ENCODE peak calls at places on chromosomes 13 and 19, in ten cellular contexts. O is AG09309, S is lower leg skin, V is HFF-Myc, L is SK-N-MC, N is AG10803, D is OCI-LY7, Y is left lung, X is A549, A is astrocyte of the spinal cord. W is an unnamed sample.
A peak's percentile ranks its signal among the peaks of the same experiment; 100 is the strongest.

GRCh38 chr13:72726721-72727416 is 560 bp downstream of the MZT1 start:
- DNase-seq in O (no peak), S (peak; percentile 31), V (no peak), L (no peak), N (peak; percentile 12), D (peak; percentile 70), Y (peak; percentile 89), X (peak; percentile 7), A (peak; percentile 6), W (no peak)

GRCh38 chr13:113013303-113013702 is 44.3 kb downstream of the MCF2L start:
- DNase-seq in O (no peak), S (peak; percentile 45), V (no peak), L (no peak), N (no peak), D (no peak), Y (no peak), X (no peak), A (no peak), W (no peak)

GRCh38 chr13:30787747-30788535 is 52.6 kb downstream of the ALOX5AP start:
- DNase-seq in O (no peak), S (no peak), V (no peak), L (no peak), N (no peak), D (no peak), Y (no peak), X (no peak), A (no peak), W (no peak)

GRCh38 chr13:38981096-38981495 is 9.5 kb downstream of the STOML3 start:
- DNase-seq in O (no peak), S (no peak), V (no peak), L (no peak), N (no peak), D (no peak), Y (no peak), X (no peak), A (no peak), W (no peak)

GRCh38 chr19:7979559-7979958 is 25.9 kb downstream of the ELAVL1 start:
- DNase-seq in O (no peak), S (no peak), V (no peak), L (no peak), N (no peak), D (no peak), Y (peak; percentile 48), X (no peak), A (no peak), W (no peak)

GRCh38 chr13:40922437-40923040 is 96.6 kb downstream of the ELF1 start:
- DNase-seq in O (no peak), S (no peak), V (no peak), L (no peak), N (no peak), D (no peak), Y (no peak), X (no peak), A (no peak), W (no peak)

GRCh38 chr19:32346901-32347300 is 1.5 kb downstream of the ZNF507 start:
- DNase-seq in O (no peak), S (no peak), V (no peak), L (no peak), N (no peak), D (no peak), Y (no peak), X (no peak), A (no peak), W (no peak)

GRCh38 chr19:38900816-38901215 is 1.0 kb downstream of the NFKBIB start:
- DNase-seq in O (no peak), S (no peak), V (no peak), L (no peak), N (no peak), D (no peak), Y (no peak), X (no peak), A (no peak), W (no peak)

GRCh38 chr13:28494861-28495585 is at the start of gene FLT1:
- DNase-seq in O (no peak), S (no peak), V (no peak), L (no peak), N (no peak), D (no peak), Y (peak; percentile 89), X (no peak), A (no peak), W (no peak)

GRCh38 chr13:21033866-21034601 is 27.4 kb downstream of the LATS2 start:
- DNase-seq in O (no peak), S (peak; percentile 55), V (no peak), L (no peak), N (peak; percentile 75), D (no peak), Y (no peak), X (no peak), A (peak; percentile 53), W (no peak)

GRCh38 chr13:51734786-51735185 is 69.2 kb downstream of the DHRS12 start:
- DNase-seq in O (no peak), S (no peak), V (no peak), L (no peak), N (peak; percentile 59), D (no peak), Y (no peak), X (no peak), A (peak; percentile 61), W (peak; percentile 57)

GRCh38 chr19:43452517-43453045 is 12.8 kb downstream of the LYPD3 start:
- DNase-seq in O (no peak), S (no peak), V (no peak), L (no peak), N (no peak), D (no peak), Y (no peak), X (no peak), A (no peak), W (no peak)

DNA sequence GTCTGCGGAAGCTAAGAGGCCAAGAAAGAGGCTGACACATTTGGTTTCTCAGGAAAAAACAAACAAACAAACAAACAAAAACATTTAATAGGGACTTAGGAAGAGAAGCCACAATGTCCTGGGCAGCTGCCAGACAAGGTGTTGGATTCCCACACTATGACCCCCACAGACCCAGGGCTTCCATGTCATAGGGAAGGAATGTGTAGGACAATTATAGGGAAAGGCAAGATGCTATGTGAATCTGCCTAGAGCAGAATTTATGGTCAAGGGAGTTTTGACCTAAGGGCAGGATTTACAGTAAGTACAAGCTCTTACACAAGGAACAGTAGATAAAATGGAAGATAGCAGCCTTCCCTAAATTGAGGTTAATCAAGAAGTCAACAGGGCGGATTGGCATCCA is 9.1 kb upstream of the CDADC1 start:
- DNase-seq in O (no peak), S (no peak), V (no peak), L (no peak), N (no peak), D (no peak), Y (no peak), X (no peak), A (no peak), W (no peak)
- H3K4me3 ChIP-seq in O (no peak overlapping the region), S (no peak overlapping the region), V (no peak overlapping the region), L (no peak overlapping the region), N (no peak overlapping the region), D (no peak overlapping the region), Y (no peak overlapping the region), X (no peak overlapping the region), A (no peak overlapping the region), W (no peak overlapping the region)

GRCh38 chr19:2039959-2040646 is 10.9 kb downstream of the MKNK2 start:
- DNase-seq in O (no peak), S (peak; percentile 15), V (no peak), L (no peak), N (no peak), D (no peak), Y (peak; percentile 75), X (no peak), A (no peak), W (no peak)
- H3K4me3 ChIP-seq in O (no peak overlapping the region), S (no peak overlapping the region), V (no peak overlapping the region), L (no peak overlapping the region), N (no peak overlapping the region), D (no peak overlapping the region), Y (no peak overlapping the region), X (no peak overlapping the region), A (no peak overlapping the region), W (no peak overlapping the region)

DNA sequence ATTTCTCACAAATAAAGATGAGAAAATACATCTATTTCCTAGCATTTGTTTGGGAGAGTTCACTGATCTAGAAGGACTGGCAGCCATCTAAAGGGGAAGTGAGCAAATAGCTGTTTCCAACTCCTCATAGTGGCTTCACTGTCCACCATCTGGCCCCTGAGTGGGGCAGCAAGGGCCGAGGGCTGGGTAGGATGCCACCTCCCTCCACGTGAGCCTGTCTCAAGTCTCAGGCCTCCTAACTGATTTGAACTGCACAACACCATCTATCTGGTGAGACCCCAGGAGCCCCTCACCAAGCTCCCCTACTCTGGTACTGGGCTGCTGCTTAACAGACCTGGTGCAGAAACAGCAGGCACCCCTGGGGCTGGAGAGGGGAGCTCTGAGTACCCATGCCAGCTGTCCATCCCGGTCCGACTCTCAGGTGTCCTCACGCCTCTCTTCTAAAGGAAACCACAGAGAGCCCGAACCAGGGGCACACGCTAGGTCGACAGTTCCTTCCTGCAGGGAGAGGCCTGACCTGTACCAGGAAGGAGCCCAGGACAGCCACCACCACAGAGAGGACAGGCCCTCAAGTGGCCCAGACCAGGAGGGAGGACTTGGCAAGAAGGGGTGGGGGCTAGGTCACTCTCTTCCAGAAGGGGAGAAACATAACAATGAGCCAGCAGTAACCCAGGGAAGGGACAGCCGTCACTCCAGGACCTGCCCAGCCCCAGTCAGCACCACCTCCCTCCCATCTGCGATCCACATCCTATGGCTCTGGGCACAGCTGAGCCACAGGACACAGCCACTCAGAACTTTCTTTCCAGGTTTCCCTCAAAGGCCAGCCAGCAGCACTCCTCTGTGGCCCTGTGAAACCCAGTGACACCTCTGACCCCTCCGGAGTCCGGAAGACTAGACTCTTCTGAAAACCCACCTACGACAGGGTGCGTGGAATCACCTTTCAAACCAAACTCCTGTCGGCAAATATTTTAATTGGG is 12.9 kb upstream of the SLC35E1 start:
- DNase-seq in O (no peak), S (no peak), V (no peak), L (no peak), N (no peak), D (peak; percentile 41), Y (peak; percentile 49), X (no peak), A (no peak), W (no peak)
- H3K4me3 ChIP-seq in O (no peak overlapping the region), S (no peak overlapping the region), V (peak overlapping the region; percentile 21), L (peak overlapping the region; percentile 73), N (no peak overlapping the region), D (peak overlapping the region; percentile 73), Y (no peak overlapping the region), X (no peak overlapping the region), A (no peak overlapping the region), W (no peak overlapping the region)

DNA sequence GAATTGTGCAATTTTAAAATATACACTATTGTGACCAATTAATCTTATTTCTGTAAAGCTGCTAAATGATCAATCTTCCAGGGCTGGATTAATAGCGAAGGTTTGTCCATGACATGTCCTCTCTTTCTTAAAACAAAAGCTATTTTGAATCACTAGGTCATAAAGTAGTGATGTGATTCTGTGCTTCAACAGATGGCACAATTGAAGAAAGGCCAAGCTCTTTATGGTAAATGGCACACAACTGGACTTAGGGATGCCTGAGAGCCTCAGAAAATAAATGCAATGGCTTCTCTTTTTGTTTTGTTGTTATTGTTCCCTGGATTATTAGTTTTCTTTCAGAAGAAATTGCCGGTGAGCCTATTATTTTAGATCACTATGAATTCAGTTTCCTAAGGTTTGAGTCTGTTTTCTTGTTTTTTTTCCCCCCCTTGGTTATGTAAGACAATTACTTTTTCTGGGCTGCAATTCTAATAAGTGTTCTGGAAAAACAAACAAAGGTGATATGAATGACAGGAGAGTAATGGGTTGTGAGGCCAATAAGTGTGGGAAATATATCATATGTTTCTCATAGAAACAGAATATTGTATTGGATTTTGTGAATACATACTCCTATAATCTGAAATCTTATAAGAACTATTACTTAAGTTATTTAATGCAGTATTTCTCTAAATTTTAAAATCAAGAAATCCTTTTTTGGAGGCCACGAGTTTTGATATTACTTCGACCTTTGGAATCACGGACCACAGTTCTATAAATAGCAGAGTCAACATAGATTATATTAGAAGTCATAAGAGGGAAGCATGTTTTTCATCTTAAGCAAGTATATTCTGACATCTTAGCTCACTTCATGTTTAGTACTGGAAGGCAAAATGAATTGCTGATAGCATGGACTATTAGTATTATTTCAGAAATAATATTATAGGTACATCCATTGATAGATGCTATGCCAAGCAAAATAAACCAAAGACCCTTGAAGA is 16.8 kb downstream of the SLITRK1 start:
- DNase-seq in O (no peak), S (no peak), V (no peak), L (no peak), N (no peak), D (no peak), Y (no peak), X (no peak), A (no peak), W (no peak)
- H3K4me3 ChIP-seq in O (no peak overlapping the region), S (no peak overlapping the region), V (no peak overlapping the region), L (no peak overlapping the region), N (no peak overlapping the region), D (no peak overlapping the region), Y (no peak overlapping the region), X (no peak overlapping the region), A (no peak overlapping the region), W (no peak overlapping the region)

W was measured in astrocyte of the cerebellum.